ENCODE peak calls at places on chromosome 1, in seven cellular contexts. Y is lower lobe of right lung; H is tibial nerve; L is RWPE1; X is HCT116; F is heart right ventricle; I is naive thymus-derived CD4-positive, alpha-beta T cell. M is an unnamed sample.

GRCh38 chr1:158998781-158999161 is 10.9 kb upstream of the IFI16 start:
- DNase-seq in I (peak), Y (peak), L (peak), F (peak), X (peak), H (peak), M (no peak)

GRCh38 chr1:107277022-107277421 is 136.2 kb downstream of the NTNG1 start:
- DNase-seq in L (no peak), I (no peak), H (peak), X (no peak), Y (no peak), F (peak), M (peak)

GRCh38 chr1:30635386-30635975 is 87.9 kb downstream of the MATN1 start:
- DNase-seq in X (no peak), L (no peak), H (no peak), F (no peak), Y (no peak), I (no peak), M (no peak)

GRCh38 chr1:40564913-40565312 is 33.5 kb downstream of the ZNF684 start:
- DNase-seq in H (no peak), X (no peak), Y (no peak), I (no peak), F (no peak), L (no peak), M (no peak)

GRCh38 chr1:235902638-235903542 is 36.2 kb upstream of the LYST start:
- DNase-seq in Y (peak), X (peak), L (peak), H (no peak), I (no peak), F (no peak), M (no peak)

GRCh38 chr1:155396874-155397476 is 76.3 kb downstream of the RUSC1 start:
- DNase-seq in I (no peak), F (no peak), X (no peak), H (no peak), L (no peak), Y (peak), M (no peak)

GRCh38 chr1:65253800-65254319 is 55.5 kb upstream of the DNAJC6 start:
- DNase-seq in Y (no peak), L (peak), X (peak), H (no peak), I (no peak), F (no peak), M (no peak)

GRCh38 chr1:150557065-150557600 is 7.9 kb downstream of the ADAMTSL4 start:
- DNase-seq in X (no peak), F (no peak), H (no peak), L (no peak), Y (no peak), I (no peak), M (no peak)

GRCh38 chr1:174743654-174744561 is 255.8 kb upstream of the CACYBP start:
- DNase-seq in H (no peak), F (no peak), Y (no peak), I (peak), X (peak), L (peak), M (no peak)

GRCh38 chr1:60970081-60970509 is 112.3 kb upstream of the NFIA start:
- DNase-seq in H (no peak), Y (no peak), I (no peak), X (no peak), F (no peak), L (peak), M (no peak)

GRCh38 chr1:100463809-100464424 is 74.0 kb upstream of the GPR88 start:
- DNase-seq in I (peak), H (peak), X (peak), Y (peak), F (peak), L (peak), M (no peak)

GRCh38 chr1:205396972-205397616 is 24.8 kb downstream of the LEMD1 start:
- DNase-seq in F (peak), I (peak), H (no peak), Y (no peak), L (peak), X (peak), M (no peak)

GRCh38 chr1:154326546-154327465 is 1.5 kb downstream of the ATP8B2 start:
- DNase-seq in H (peak), I (no peak), L (peak), X (no peak), Y (no peak), F (peak), M (no peak)

DNA sequence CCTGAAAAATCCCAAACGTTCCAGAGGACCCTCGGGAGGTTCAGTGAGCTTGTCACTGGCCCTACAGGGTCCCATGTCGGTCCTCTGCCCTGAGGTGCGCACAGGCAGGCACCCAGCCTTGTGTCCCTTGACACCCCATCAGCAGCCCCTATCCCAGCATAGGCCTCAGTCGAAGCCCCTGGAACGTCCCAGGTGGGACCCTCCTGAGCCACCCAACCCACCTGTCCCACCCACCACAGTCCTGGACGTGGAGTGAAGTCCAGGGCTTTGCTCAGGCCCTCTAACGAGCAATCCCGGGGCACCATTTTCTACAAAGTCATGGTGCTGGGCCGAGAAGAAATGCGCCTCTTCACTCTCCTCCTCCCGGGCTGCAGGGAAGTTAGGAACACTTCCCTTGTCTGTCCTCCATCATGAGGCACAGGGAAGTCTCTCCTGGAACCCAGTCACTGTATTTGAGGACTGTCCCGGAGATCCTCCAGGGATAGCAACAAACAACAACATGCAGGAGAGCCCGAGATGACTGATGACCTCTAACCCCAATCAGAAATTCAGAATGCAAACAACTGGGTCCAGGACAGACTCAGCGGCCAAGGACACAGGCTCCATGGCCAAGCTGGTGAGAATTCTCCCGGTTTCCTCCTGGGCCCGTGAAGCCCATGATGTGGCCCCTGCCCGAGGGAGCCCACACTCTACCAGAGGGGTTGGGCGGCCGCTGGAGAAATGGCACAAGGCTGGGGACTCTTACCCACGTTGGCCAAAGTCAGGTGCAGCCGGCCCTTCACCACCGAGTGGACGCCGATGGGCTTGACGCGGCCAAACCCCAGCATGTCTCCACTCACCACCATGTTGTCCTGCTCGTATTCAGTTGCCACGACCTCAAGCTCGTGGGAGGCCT is 105.4 kb downstream of the NPHP4 start:
- DNase-seq in Y (peak), L (no peak), I (no peak), X (no peak), H (no peak), F (no peak), M (no peak)
- H3K27ac ChIP-seq in Y (no peak), L (no peak), I (no peak), X (no peak), H (no peak), F (no peak), M (no peak)

GRCh38 chr1:93323185-93323820 is 22.4 kb upstream of the DR1 start:
- DNase-seq in F (no peak), X (no peak), Y (no peak), H (no peak), L (no peak), I (no peak), M (no peak)

GRCh38 chr1:93322349-93322748 is 23.4 kb upstream of the DR1 start:
- DNase-seq in L (peak), I (no peak), H (no peak), X (no peak), F (no peak), Y (no peak), M (no peak)

GRCh38 chr1:93317943-93318342 is 27.8 kb upstream of the DR1 start:
- DNase-seq in H (no peak), X (no peak), F (no peak), Y (no peak), I (no peak), L (no peak), M (no peak)

GRCh38 chr1:93324486-93325464 is 20.9 kb upstream of the DR1 start:
- DNase-seq in I (no peak), Y (no peak), H (no peak), F (no peak), L (peak), X (peak), M (no peak)

GRCh38 chr1:93321720-93322119 is 24.0 kb upstream of the DR1 start:
- DNase-seq in H (no peak), L (no peak), F (no peak), Y (no peak), X (no peak), I (no peak), M (no peak)
- H3K27ac ChIP-seq in H (no peak), L (no peak), F (no peak), Y (no peak), X (no peak), I (no peak), M (no peak)

DNA sequence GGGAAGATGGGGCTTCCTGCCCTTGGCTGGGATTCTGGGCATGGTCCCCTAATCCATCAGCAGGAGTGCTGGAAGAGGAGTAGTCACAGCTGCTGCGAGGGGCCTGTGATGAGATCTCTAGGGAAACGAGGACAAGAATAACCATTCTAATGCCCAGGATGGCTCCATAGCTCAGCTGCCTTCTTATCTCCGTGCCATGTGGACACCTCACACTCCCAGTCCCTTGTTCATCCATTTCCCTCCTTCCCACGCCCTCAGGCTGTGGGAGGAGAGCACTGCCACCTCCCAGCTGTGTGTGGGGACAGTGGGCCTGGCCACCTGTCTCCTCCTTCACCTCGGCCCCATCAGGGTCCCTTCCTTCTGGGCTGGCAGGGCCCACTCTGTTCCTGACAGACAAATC is 16.1 kb upstream of the ETV3 start:
- DNase-seq in X (no peak), Y (no peak), F (no peak), L (no peak), I (no peak), H (no peak), M (no peak)
- H3K27ac ChIP-seq in X (no peak), Y (peak), F (peak), L (no peak), I (no peak), H (peak), M (no peak)

GRCh38 chr1:111542187-111542586 is 38.8 kb upstream of the ADORA3 start:
- DNase-seq in F (no peak), X (no peak), Y (no peak), L (peak), H (no peak), I (no peak), M (no peak)
- H3K27ac ChIP-seq in F (no peak), X (no peak), Y (no peak), L (peak), H (no peak), I (no peak), M (no peak)

DNA sequence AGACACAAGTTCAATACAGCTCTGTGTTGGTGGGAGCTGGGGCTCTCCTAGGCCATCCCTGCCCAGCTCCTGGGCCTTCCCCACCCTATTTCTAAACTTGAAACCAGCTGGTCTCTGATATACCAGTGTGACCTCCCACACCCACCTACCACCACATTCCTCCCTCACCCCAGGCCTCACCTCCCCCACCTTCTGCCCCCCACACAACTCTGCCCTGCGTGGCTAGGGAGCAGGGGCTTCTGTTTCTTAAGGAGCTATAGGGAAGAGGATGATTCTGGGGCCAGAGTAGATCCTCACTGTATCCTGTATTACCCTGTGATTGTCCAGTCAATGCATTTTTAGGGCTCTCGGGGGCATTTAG is 16.5 kb downstream of the NES start:
- DNase-seq in H (no peak), L (no peak), F (no peak), I (no peak), X (no peak), Y (no peak), M (no peak)
- H3K27ac ChIP-seq in H (peak), L (peak), F (peak), I (no peak), X (peak), Y (peak), M (peak)

GRCh38 chr1:1678581-1679380 is 13.8 kb downstream of the SLC35E2B start:
- DNase-seq in H (no peak), I (no peak), L (no peak), F (no peak), Y (peak), X (no peak), M (no peak)
- H3K27ac ChIP-seq in H (peak), I (peak), L (peak), F (peak), Y (no peak), X (peak), M (peak)

GRCh38 chr1:196608401-196609113 is at the start of gene KCNT2:
- DNase-seq in Y (peak), F (peak), L (peak), H (peak), I (no peak), X (no peak), M (no peak)
- H3K27ac ChIP-seq in Y (peak), F (peak), L (no peak), H (peak), I (no peak), X (no peak), M (peak)

GRCh38 chr1:232508161-232508661 is 121.7 kb downstream of the SIPA1L2 start:
- DNase-seq in F (no peak), Y (no peak), I (no peak), H (no peak), X (no peak), L (no peak), M (peak)
- H3K27ac ChIP-seq in F (peak), Y (no peak), I (no peak), H (no peak), X (no peak), L (peak), M (peak)

M was measured in substantia nigra.